ENCODE peak calls at places on chromosomes 7 and 10, in six cellular contexts. One of them, this sample, is unnamed.

GRCh38 chr7:140016540-140016939 is 46.2 kb downstream of the PARP12 start:
- DNase-seq in type B pancreatic cell: no peak
- DNase-seq in psoas muscle: no peak
- DNase-seq in glutamatergic neuron: no peak
- DNase-seq in fibroblast of mammary gland: no peak
- DNase-seq in GM20000: no peak
- DNase-seq in this sample: no peak

GRCh38 chr7:99997545-99998137 is 17.8 kb upstream of the ZKSCAN1 start:
- DNase-seq in glutamatergic neuron: peak
- DNase-seq in fibroblast of mammary gland: peak
- DNase-seq in psoas muscle: peak
- DNase-seq in GM20000: peak
- DNase-seq in type B pancreatic cell: no peak
- DNase-seq in this sample: peak

GRCh38 chr10:46006219-46006618 is 24.2 kb downstream of the NCOA4 start:
- DNase-seq in psoas muscle: no peak
- DNase-seq in GM20000: no peak
- DNase-seq in fibroblast of mammary gland: peak
- DNase-seq in glutamatergic neuron: no peak
- DNase-seq in type B pancreatic cell: no peak
- DNase-seq in this sample: no peak

GRCh38 chr7:123624527-123625183 is 23.0 kb downstream of the ASB15 start:
- DNase-seq in GM20000: peak
- DNase-seq in glutamatergic neuron: peak
- DNase-seq in fibroblast of mammary gland: peak
- DNase-seq in psoas muscle: no peak
- DNase-seq in type B pancreatic cell: no peak
- DNase-seq in this sample: peak

GRCh38 chr10:86770412-86770960 is 14.1 kb downstream of the BMPR1A start:
- DNase-seq in glutamatergic neuron: no peak
- DNase-seq in type B pancreatic cell: no peak
- DNase-seq in GM20000: no peak
- DNase-seq in fibroblast of mammary gland: no peak
- DNase-seq in psoas muscle: no peak
- DNase-seq in this sample: no peak

GRCh38 chr10:122010405-122011050 is 21.6 kb downstream of the TACC2 start:
- DNase-seq in fibroblast of mammary gland: no peak
- DNase-seq in glutamatergic neuron: no peak
- DNase-seq in psoas muscle: peak
- DNase-seq in GM20000: no peak
- DNase-seq in type B pancreatic cell: no peak
- DNase-seq in this sample: no peak

GRCh38 chr7:82319674-82320118 is 123.9 kb downstream of the CACNA2D1 start:
- DNase-seq in psoas muscle: peak
- DNase-seq in fibroblast of mammary gland: peak
- DNase-seq in type B pancreatic cell: no peak
- DNase-seq in GM20000: no peak
- DNase-seq in glutamatergic neuron: peak
- DNase-seq in this sample: no peak

GRCh38 chr7:140639366-140640053 is 1.1 kb downstream of the DENND2A start:
- DNase-seq in psoas muscle: peak
- DNase-seq in type B pancreatic cell: no peak
- DNase-seq in glutamatergic neuron: peak
- DNase-seq in GM20000: no peak
- DNase-seq in fibroblast of mammary gland: peak
- DNase-seq in this sample: no peak

GRCh38 chr7:23222439-23223045 is 24.0 kb upstream of the GPNMB start:
- DNase-seq in psoas muscle: no peak
- DNase-seq in type B pancreatic cell: no peak
- DNase-seq in GM20000: no peak
- DNase-seq in glutamatergic neuron: peak
- DNase-seq in fibroblast of mammary gland: no peak
- DNase-seq in this sample: no peak

GRCh38 chr7:158272509-158273137 is 315.0 kb downstream of the PTPRN2 start:
- DNase-seq in GM20000: no peak
- DNase-seq in fibroblast of mammary gland: no peak
- DNase-seq in psoas muscle: no peak
- DNase-seq in type B pancreatic cell: peak
- DNase-seq in glutamatergic neuron: peak
- DNase-seq in this sample: no peak

GRCh38 chr7:71775648-71776047 is 636.5 kb downstream of the CALN1 start:
- DNase-seq in fibroblast of mammary gland: peak
- DNase-seq in glutamatergic neuron: no peak
- DNase-seq in GM20000: no peak
- DNase-seq in type B pancreatic cell: no peak
- DNase-seq in psoas muscle: no peak
- DNase-seq in this sample: no peak

GRCh38 chr7:37726022-37726421 is 42.5 kb downstream of the GPR141 start:
- DNase-seq in psoas muscle: no peak
- DNase-seq in fibroblast of mammary gland: no peak
- DNase-seq in GM20000: no peak
- DNase-seq in type B pancreatic cell: no peak
- DNase-seq in glutamatergic neuron: no peak
- DNase-seq in this sample: no peak

GRCh38 chr10:62814901-62815372 is 1.2 kb downstream of the EGR2 start:
- DNase-seq in type B pancreatic cell: no peak
- DNase-seq in psoas muscle: peak
- DNase-seq in GM20000: no peak
- DNase-seq in fibroblast of mammary gland: no peak
- DNase-seq in glutamatergic neuron: peak
- DNase-seq in this sample: no peak

GRCh38 chr7:110534241-110534931 is 556.5 kb upstream of the LRRN3 start:
- DNase-seq in fibroblast of mammary gland: peak
- DNase-seq in glutamatergic neuron: no peak
- DNase-seq in psoas muscle: no peak
- DNase-seq in type B pancreatic cell: no peak
- DNase-seq in GM20000: no peak
- DNase-seq in this sample: no peak

GRCh38 chr10:114665406-114665805 is 7.3 kb upstream of the ABLIM1 start:
- DNase-seq in GM20000: no peak
- DNase-seq in fibroblast of mammary gland: no peak
- DNase-seq in glutamatergic neuron: no peak
- DNase-seq in psoas muscle: no peak
- DNase-seq in type B pancreatic cell: no peak
- DNase-seq in this sample: no peak

GRCh38 chr10:6530211-6530840 is 49.8 kb downstream of the PRKCQ start:
- DNase-seq in type B pancreatic cell: no peak
- DNase-seq in GM20000: no peak
- DNase-seq in psoas muscle: no peak
- DNase-seq in fibroblast of mammary gland: no peak
- DNase-seq in glutamatergic neuron: no peak
- DNase-seq in this sample: no peak

GRCh38 chr7:94276046-94276445 is 118.6 kb upstream of the COL1A2 start:
- DNase-seq in fibroblast of mammary gland: no peak
- DNase-seq in type B pancreatic cell: no peak
- DNase-seq in GM20000: no peak
- DNase-seq in glutamatergic neuron: no peak
- DNase-seq in psoas muscle: no peak
- DNase-seq in this sample: no peak

GRCh38 chr7:145928937-145929336 is 187.7 kb upstream of the CNTNAP2 start:
- DNase-seq in psoas muscle: no peak
- DNase-seq in type B pancreatic cell: no peak
- DNase-seq in GM20000: no peak
- DNase-seq in fibroblast of mammary gland: no peak
- DNase-seq in glutamatergic neuron: no peak
- DNase-seq in this sample: no peak

GRCh38 chr10:4101918-4102654 is 317.1 kb upstream of the KLF6 start:
- DNase-seq in GM20000: no peak
- DNase-seq in type B pancreatic cell: no peak
- DNase-seq in glutamatergic neuron: no peak
- DNase-seq in psoas muscle: no peak
- DNase-seq in fibroblast of mammary gland: no peak
- DNase-seq in this sample: no peak

GRCh38 chr7:151281686-151282085 is 33.2 kb upstream of the SMARCD3 start:
- DNase-seq in glutamatergic neuron: no peak
- DNase-seq in psoas muscle: no peak
- DNase-seq in type B pancreatic cell: no peak
- DNase-seq in GM20000: no peak
- DNase-seq in fibroblast of mammary gland: no peak
- DNase-seq in this sample: no peak

GRCh38 chr10:24465899-24466615 is 257.1 kb downstream of the KIAA1217 start:
- DNase-seq in type B pancreatic cell: no peak
- DNase-seq in glutamatergic neuron: no peak
- DNase-seq in fibroblast of mammary gland: peak
- DNase-seq in GM20000: peak
- DNase-seq in psoas muscle: no peak
- DNase-seq in this sample: peak

GRCh38 chr7:3005257-3005656 is 38.4 kb downstream of the CARD11 start:
- DNase-seq in fibroblast of mammary gland: no peak
- DNase-seq in GM20000: no peak
- DNase-seq in glutamatergic neuron: no peak
- DNase-seq in psoas muscle: no peak
- DNase-seq in type B pancreatic cell: no peak
- DNase-seq in this sample: no peak

GRCh38 chr7:127486654-127487053 is 94.1 kb upstream of the ZNF800 start:
- DNase-seq in psoas muscle: no peak
- DNase-seq in GM20000: no peak
- DNase-seq in fibroblast of mammary gland: peak
- DNase-seq in glutamatergic neuron: no peak
- DNase-seq in type B pancreatic cell: no peak
- DNase-seq in this sample: no peak
- TF ChIP-seq CTCF in psoas muscle: no peak
- TF ChIP-seq CTCF in GM20000: no peak
- TF ChIP-seq CTCF in fibroblast of mammary gland: peak
- TF ChIP-seq CTCF in glutamatergic neuron: no peak
- TF ChIP-seq CTCF in type B pancreatic cell: no peak
- TF ChIP-seq CTCF in this sample: no peak

GRCh38 chr7:45924283-45924682 is 3.2 kb upstream of the IGFBP3 start:
- DNase-seq in psoas muscle: no peak
- DNase-seq in glutamatergic neuron: no peak
- DNase-seq in type B pancreatic cell: no peak
- DNase-seq in GM20000: no peak
- DNase-seq in fibroblast of mammary gland: peak
- DNase-seq in this sample: no peak
- TF ChIP-seq CTCF in psoas muscle: no peak
- TF ChIP-seq CTCF in glutamatergic neuron: no peak
- TF ChIP-seq CTCF in type B pancreatic cell: no peak
- TF ChIP-seq CTCF in GM20000: no peak
- TF ChIP-seq CTCF in fibroblast of mammary gland: no peak
- TF ChIP-seq CTCF in this sample: no peak

DNA sequence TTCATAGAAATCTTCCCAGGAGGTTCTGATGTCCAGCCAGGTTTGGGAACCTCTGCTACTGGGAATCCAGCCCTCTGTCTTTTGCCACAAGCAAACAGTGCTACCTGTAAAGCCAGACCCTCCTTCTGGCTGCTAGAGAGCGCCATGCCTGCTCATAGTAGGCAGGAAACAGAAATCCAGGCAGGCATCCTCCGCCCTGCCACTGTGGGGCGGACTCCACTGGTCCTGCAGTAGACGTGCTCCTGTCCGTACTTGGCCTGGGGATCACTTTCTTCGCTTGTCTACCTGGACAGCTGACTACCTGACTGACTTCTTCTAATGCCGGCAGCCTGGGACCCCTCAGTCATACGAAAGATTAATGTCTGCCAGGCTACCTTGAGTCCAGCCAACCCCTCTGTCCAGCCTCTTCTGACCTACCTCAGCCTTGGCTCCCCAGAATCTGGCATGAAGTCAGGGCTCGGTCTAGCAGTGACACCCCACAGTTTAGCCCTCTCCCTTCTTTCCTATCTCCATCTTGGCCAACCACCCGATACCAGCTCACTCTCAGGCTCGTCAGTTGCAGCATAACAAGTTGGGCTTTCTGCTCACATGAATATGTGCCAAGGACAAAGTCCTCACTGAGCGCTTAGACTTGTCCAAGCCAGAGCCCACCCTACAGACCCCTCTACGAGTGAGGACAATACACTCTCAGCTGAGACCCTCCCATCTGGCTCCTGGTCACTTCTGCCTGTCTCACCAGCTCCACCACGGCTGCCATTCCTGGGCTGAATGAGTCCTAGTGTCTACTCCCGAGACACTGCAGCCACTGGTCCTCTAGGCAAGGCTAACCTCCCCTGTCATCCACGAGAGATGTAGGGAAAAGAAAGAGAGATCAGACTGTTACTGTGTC is 43.9 kb upstream of the OPALIN start:
- DNase-seq in psoas muscle: no peak
- DNase-seq in type B pancreatic cell: no peak
- DNase-seq in fibroblast of mammary gland: no peak
- DNase-seq in GM20000: no peak
- DNase-seq in glutamatergic neuron: no peak
- DNase-seq in this sample: no peak
- TF ChIP-seq CTCF in psoas muscle: no peak
- TF ChIP-seq CTCF in type B pancreatic cell: no peak
- TF ChIP-seq CTCF in fibroblast of mammary gland: no peak
- TF ChIP-seq CTCF in GM20000: no peak
- TF ChIP-seq CTCF in glutamatergic neuron: no peak
- TF ChIP-seq CTCF in this sample: no peak

DNA sequence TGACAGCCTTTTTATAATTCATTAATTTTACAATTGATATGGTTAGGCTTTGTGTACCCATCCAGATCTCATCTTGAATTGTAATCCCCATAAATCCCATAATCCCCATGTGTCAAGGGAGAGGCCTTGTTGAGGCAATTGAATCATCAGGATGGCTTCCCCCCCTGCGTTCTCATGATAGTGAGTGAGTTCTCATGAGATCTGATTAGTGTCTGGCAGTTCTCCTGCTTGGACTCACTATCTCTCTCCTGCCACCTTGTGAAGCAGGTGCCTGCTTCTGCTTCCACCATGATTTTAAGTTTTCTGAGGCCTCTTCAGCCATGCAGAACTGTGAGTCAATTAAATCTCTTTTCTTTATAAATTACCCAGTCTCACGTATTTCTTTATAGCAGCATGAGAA is 165.7 kb upstream of the GNAI1 start:
- DNase-seq in psoas muscle: no peak
- DNase-seq in type B pancreatic cell: no peak
- DNase-seq in fibroblast of mammary gland: no peak
- DNase-seq in GM20000: no peak
- DNase-seq in glutamatergic neuron: no peak
- DNase-seq in this sample: no peak
- TF ChIP-seq CTCF in psoas muscle: no peak
- TF ChIP-seq CTCF in type B pancreatic cell: no peak
- TF ChIP-seq CTCF in fibroblast of mammary gland: no peak
- TF ChIP-seq CTCF in GM20000: no peak
- TF ChIP-seq CTCF in glutamatergic neuron: no peak
- TF ChIP-seq CTCF in this sample: no peak

DNA sequence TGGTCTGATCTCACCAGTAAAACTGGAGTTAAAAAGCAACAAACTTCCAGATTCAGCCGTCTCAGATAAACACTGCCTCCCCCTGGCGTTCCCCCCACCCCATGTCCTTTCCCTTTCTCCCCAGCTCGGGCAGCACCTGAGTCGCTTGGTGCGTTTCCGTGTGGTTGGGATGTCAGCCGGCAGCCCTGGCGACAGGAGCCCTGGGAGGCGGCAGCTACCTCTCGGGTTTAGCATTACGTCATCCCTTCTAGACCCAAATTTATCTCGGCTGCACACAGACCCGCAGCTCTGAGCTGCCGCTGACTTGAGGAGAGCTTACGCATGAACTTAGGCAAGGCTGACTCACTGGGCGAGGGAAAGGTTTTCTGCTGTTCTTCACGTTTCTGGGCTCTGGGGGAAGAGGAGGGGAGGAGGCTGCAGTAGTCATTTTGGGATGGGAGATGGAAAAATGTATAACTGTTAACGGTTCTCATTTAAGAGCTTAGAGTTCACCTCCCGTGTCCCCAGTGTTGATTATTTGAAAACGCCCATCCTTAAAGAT is 14.4 kb downstream of the MXI1 start:
- DNase-seq in psoas muscle: peak
- DNase-seq in GM20000: peak
- DNase-seq in type B pancreatic cell: no peak
- DNase-seq in fibroblast of mammary gland: peak
- DNase-seq in glutamatergic neuron: peak
- DNase-seq in this sample: peak
- TF ChIP-seq CTCF in psoas muscle: peak
- TF ChIP-seq CTCF in GM20000: peak
- TF ChIP-seq CTCF in type B pancreatic cell: peak
- TF ChIP-seq CTCF in fibroblast of mammary gland: peak
- TF ChIP-seq CTCF in glutamatergic neuron: no peak
- TF ChIP-seq CTCF in this sample: peak

This sample was measured in GM13976.